ENCODE peak calls at places on chromosomes 1 and 21, in six cellular contexts. One of them, this sample, is unnamed.

GRCh38 chr1:175188936-175189335 is 3.6 kb downstream of the KIAA0040 start:
- DNase-seq in PC-3: no peak
- DNase-seq in cardiac fibroblast: no peak
- DNase-seq in pancreas: no peak
- DNase-seq in stomach: no peak
- DNase-seq in BE2C: no peak
- DNase-seq in this sample: no peak

GRCh38 chr21:32426592-32427051 is 14.1 kb downstream of the EVA1C start:
- DNase-seq in PC-3: peak; percentile 86
- DNase-seq in cardiac fibroblast: peak; percentile 74
- DNase-seq in pancreas: no peak
- DNase-seq in stomach: no peak
- DNase-seq in BE2C: no peak
- DNase-seq in this sample: no peak

GRCh38 chr1:151993734-151994496 is at the start of gene S100A10:
- DNase-seq in PC-3: peak; percentile 89
- DNase-seq in cardiac fibroblast: peak; percentile 91
- DNase-seq in pancreas: peak; percentile 73
- DNase-seq in stomach: peak; percentile 79
- DNase-seq in BE2C: peak; percentile 51
- DNase-seq in this sample: peak; percentile 88

GRCh38 chr1:232628335-232629214 is 1.4 kb downstream of the SIPA1L2 start:
- DNase-seq in PC-3: peak; percentile 75
- DNase-seq in cardiac fibroblast: peak; percentile 69
- DNase-seq in pancreas: no peak
- DNase-seq in stomach: no peak
- DNase-seq in BE2C: no peak
- DNase-seq in this sample: no peak

GRCh38 chr1:172955161-172955821 is 95.5 kb downstream of the TNFSF18 start:
- DNase-seq in PC-3: peak; percentile 61
- DNase-seq in cardiac fibroblast: peak; percentile 56
- DNase-seq in pancreas: no peak
- DNase-seq in stomach: no peak
- DNase-seq in BE2C: no peak
- DNase-seq in this sample: no peak

GRCh38 chr1:184854036-184854435 is 99.4 kb upstream of the EDEM3 start:
- DNase-seq in PC-3: no peak
- DNase-seq in cardiac fibroblast: no peak
- DNase-seq in pancreas: no peak
- DNase-seq in stomach: no peak
- DNase-seq in BE2C: no peak
- DNase-seq in this sample: no peak

GRCh38 chr1:77271851-77272250 is 10.0 kb upstream of the AK5 start:
- DNase-seq in PC-3: no peak
- DNase-seq in cardiac fibroblast: peak; percentile 54
- DNase-seq in pancreas: no peak
- DNase-seq in stomach: no peak
- DNase-seq in BE2C: no peak
- DNase-seq in this sample: no peak

GRCh38 chr1:28538286-28538685 is 14.6 kb upstream of the TRNAU1AP start:
- DNase-seq in PC-3: no peak
- DNase-seq in cardiac fibroblast: no peak
- DNase-seq in pancreas: no peak
- DNase-seq in stomach: no peak
- DNase-seq in BE2C: no peak
- DNase-seq in this sample: no peak

GRCh38 chr1:233293556-233294446 is 1.7 kb downstream of the PCNX2 start:
- DNase-seq in PC-3: no peak
- DNase-seq in cardiac fibroblast: peak; percentile 3
- DNase-seq in pancreas: no peak
- DNase-seq in stomach: no peak
- DNase-seq in BE2C: no peak
- DNase-seq in this sample: no peak

GRCh38 chr21:39728341-39728740 is 16.6 kb upstream of the IGSF5 start:
- DNase-seq in PC-3: no peak
- DNase-seq in cardiac fibroblast: no peak
- DNase-seq in pancreas: no peak
- DNase-seq in stomach: no peak
- DNase-seq in BE2C: no peak
- DNase-seq in this sample: no peak

GRCh38 chr1:242016518-242016917 is 17.6 kb upstream of the MAP1LC3C start:
- DNase-seq in PC-3: no peak
- DNase-seq in cardiac fibroblast: no peak
- DNase-seq in pancreas: no peak
- DNase-seq in stomach: no peak
- DNase-seq in BE2C: no peak
- DNase-seq in this sample: no peak

GRCh38 chr21:26982767-26983166 is 15.9 kb upstream of the ADAMTS5 start:
- DNase-seq in PC-3: peak; percentile 75
- DNase-seq in cardiac fibroblast: peak; percentile 20
- DNase-seq in pancreas: no peak
- DNase-seq in stomach: no peak
- DNase-seq in BE2C: no peak
- DNase-seq in this sample: no peak

GRCh38 chr1:27598288-27598687 is 5.7 kb downstream of the AHDC1 start:
- DNase-seq in PC-3: no peak
- DNase-seq in cardiac fibroblast: peak; percentile 76
- DNase-seq in pancreas: no peak
- DNase-seq in stomach: no peak
- DNase-seq in BE2C: peak; percentile 88
- DNase-seq in this sample: no peak

GRCh38 chr1:31669786-31670582 is 25.3 kb upstream of the PEF1 start:
- DNase-seq in PC-3: peak; percentile 77
- DNase-seq in cardiac fibroblast: peak; percentile 73
- DNase-seq in pancreas: peak; percentile 95
- DNase-seq in stomach: peak; percentile 94
- DNase-seq in BE2C: peak; percentile 25
- DNase-seq in this sample: peak; percentile 90

GRCh38 chr1:97461782-97462181 is 459.1 kb downstream of the DPYD start:
- DNase-seq in PC-3: no peak
- DNase-seq in cardiac fibroblast: no peak
- DNase-seq in pancreas: no peak
- DNase-seq in stomach: no peak
- DNase-seq in BE2C: no peak
- DNase-seq in this sample: no peak
- TF ChIP-seq CTCF in PC-3: no peak
- TF ChIP-seq CTCF in cardiac fibroblast: no peak
- TF ChIP-seq CTCF in pancreas: no peak
- TF ChIP-seq CTCF in stomach: no peak
- TF ChIP-seq CTCF in BE2C: no peak
- TF ChIP-seq CTCF in this sample: no peak

DNA sequence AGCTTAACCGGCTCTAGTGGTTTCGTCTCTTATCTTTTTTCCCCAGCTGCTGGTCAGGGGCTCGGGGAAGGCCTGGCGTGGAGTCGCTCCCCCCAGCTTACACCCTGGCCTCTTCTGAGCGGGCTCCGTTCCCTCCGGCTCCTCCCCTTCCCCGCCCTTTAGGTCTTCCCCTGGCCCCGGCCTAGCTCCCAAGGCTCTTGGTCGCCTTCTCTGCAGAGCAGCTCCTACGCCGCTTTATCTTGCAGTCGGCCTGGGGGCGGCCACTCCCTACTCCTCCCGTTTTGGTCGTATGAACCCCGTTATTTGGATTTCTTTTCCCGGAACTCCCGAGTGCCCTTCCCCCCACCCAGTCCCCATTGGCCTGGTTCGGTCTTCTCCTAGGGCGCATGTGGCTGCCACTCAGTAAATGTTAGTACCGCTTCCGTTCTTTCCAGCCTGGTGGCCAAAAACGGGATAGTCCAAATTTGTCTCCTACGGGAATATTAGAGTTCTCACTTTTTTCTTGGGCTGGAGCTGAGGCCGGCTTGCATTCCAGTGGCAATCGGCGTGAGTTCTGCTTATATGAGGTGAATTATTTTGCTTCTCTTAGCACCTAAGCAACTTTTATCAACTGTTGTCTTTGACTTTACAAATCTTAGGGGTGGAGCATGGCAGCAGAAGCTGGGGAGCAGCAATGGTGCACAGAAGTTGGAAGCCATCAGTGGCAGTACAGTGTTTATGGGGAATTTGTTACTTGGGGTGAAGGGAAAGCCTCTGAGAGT is 474 bp downstream of the THRAP3 start:
- DNase-seq in PC-3: peak; percentile 82
- DNase-seq in cardiac fibroblast: peak; percentile 91
- DNase-seq in pancreas: peak; percentile 81
- DNase-seq in stomach: peak; percentile 65
- DNase-seq in BE2C: peak; percentile 72
- DNase-seq in this sample: peak; percentile 91
- TF ChIP-seq CTCF in PC-3: peak; percentile 56
- TF ChIP-seq CTCF in cardiac fibroblast: peak; percentile 57
- TF ChIP-seq CTCF in pancreas: no peak
- TF ChIP-seq CTCF in stomach: no peak
- TF ChIP-seq CTCF in BE2C: peak; percentile 28
- TF ChIP-seq CTCF in this sample: peak; percentile 53

GRCh38 chr1:23194119-23194984 is 22.9 kb downstream of the HTR1D start:
- DNase-seq in PC-3: peak; percentile 77
- DNase-seq in cardiac fibroblast: peak; percentile 80
- DNase-seq in pancreas: no peak
- DNase-seq in stomach: no peak
- DNase-seq in BE2C: no peak
- DNase-seq in this sample: no peak

GRCh38 chr1:23202263-23202749 is 15.0 kb downstream of the HTR1D start:
- DNase-seq in PC-3: peak; percentile 61
- DNase-seq in cardiac fibroblast: peak; percentile 41
- DNase-seq in pancreas: no peak
- DNase-seq in stomach: no peak
- DNase-seq in BE2C: no peak
- DNase-seq in this sample: no peak

GRCh38 chr1:23196627-23197328 is 20.5 kb downstream of the HTR1D start:
- DNase-seq in PC-3: peak; percentile 96
- DNase-seq in cardiac fibroblast: peak; percentile 95
- DNase-seq in pancreas: no peak
- DNase-seq in stomach: no peak
- DNase-seq in BE2C: no peak
- DNase-seq in this sample: no peak

GRCh38 chr1:23200885-23201284 is 16.4 kb downstream of the HTR1D start:
- DNase-seq in PC-3: no peak
- DNase-seq in cardiac fibroblast: no peak
- DNase-seq in pancreas: no peak
- DNase-seq in stomach: no peak
- DNase-seq in BE2C: peak; percentile 27
- DNase-seq in this sample: no peak

DNA sequence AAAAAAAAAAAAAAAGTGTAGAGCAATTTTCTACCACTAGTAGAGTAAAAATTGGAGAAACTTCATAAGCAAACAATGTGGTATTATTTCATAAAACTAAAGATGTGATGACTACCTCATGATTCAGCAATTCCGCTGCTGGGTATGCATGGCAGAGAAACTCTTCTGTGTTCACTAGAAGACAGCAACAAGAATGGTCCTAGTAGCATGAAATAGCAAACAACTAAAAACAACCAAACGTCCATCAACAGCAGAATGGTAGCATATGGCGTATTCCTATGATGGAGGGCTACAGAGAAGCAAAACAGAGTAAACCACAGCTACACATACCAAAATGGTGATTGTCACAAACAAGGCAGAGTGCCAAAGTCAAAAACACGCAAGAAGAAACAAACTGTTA is 18.9 kb downstream of the HTR1D start:
- DNase-seq in PC-3: peak; percentile 95
- DNase-seq in cardiac fibroblast: peak; percentile 88
- DNase-seq in pancreas: no peak
- DNase-seq in stomach: no peak
- DNase-seq in BE2C: no peak
- DNase-seq in this sample: no peak
- TF ChIP-seq CTCF in PC-3: no peak
- TF ChIP-seq CTCF in cardiac fibroblast: peak; percentile 14
- TF ChIP-seq CTCF in pancreas: no peak
- TF ChIP-seq CTCF in stomach: no peak
- TF ChIP-seq CTCF in BE2C: no peak
- TF ChIP-seq CTCF in this sample: peak; percentile 22

DNA sequence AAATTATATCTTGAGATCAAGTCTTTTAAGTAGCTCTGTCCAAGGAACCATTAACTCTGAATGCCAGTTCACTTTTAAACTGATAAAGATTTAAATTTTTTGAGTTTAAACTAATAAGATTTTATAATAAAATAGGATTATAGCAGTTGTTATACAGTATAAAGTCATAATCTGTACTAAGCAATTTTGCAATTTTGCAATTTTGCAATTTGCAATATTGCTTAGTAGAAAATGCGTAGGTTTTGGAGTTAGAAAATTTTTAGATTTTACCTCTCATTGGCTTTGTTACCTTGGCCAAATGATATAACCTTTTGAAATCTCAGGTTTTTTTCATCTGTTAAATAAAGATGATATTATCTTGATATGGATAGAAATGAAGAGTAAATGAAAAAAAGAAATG is 13.7 kb downstream of the CCDC18 start:
- DNase-seq in PC-3: no peak
- DNase-seq in cardiac fibroblast: no peak
- DNase-seq in pancreas: no peak
- DNase-seq in stomach: no peak
- DNase-seq in BE2C: no peak
- DNase-seq in this sample: no peak
- TF ChIP-seq CTCF in PC-3: no peak
- TF ChIP-seq CTCF in cardiac fibroblast: no peak
- TF ChIP-seq CTCF in pancreas: no peak
- TF ChIP-seq CTCF in stomach: no peak
- TF ChIP-seq CTCF in BE2C: no peak
- TF ChIP-seq CTCF in this sample: no peak